ENCODE peak calls at places on chromosomes 4 and X, in seven cellular contexts. H is cardiac septum; N is AG20443; U is activated T-cell treated with anti-CD3 and anti-CD28 coated beads for 24 hours; J is CD4-positive, CD25-positive, alpha-beta regulatory T cell; T is KG1; S is heart right ventricle. M is an unnamed sample.

GRCh38 chr4:21034728-21035127 is 334.5 kb downstream of the PACRGL start:
- DNase-seq in T (no peak), J (no peak), H (no peak), S (no peak), N (no peak), U (no peak), M (no peak)

GRCh38 chr4:179130122-179130714 is 1688.0 kb upstream of the AGA start:
- DNase-seq in S (no peak), U (no peak), T (no peak), N (no peak), H (no peak), J (no peak), M (no peak)

GRCh38 chrX:39787999-39788398 is 309.8 kb downstream of the BCOR start:
- DNase-seq in H (no peak), J (no peak), S (no peak), U (no peak), T (no peak), N (no peak), M (no peak)

GRCh38 chr4:3829954-3830773 is 64.0 kb downstream of the ADRA2C start:
- DNase-seq in H (no peak), J (no peak), S (no peak), U (no peak), N (no peak), T (no peak), M (no peak)

GRCh38 chrX:73977542-73978169 is 326.3 kb upstream of the ZCCHC13 start:
- DNase-seq in N (no peak), U (no peak), J (peak), T (no peak), H (no peak), S (no peak), M (no peak)

GRCh38 chr4:2828758-2829181 is 14.9 kb upstream of the ADD1 start:
- DNase-seq in N (no peak), J (no peak), U (no peak), T (no peak), H (peak), S (no peak), M (peak)

GRCh38 chr4:124334119-124334518 is 378.4 kb downstream of the ANKRD50 start:
- DNase-seq in S (no peak), T (peak), N (peak), U (peak), J (no peak), H (no peak), M (no peak)

GRCh38 chr4:39613093-39613656 is 25.5 kb downstream of the SMIM14 start:
- DNase-seq in S (no peak), U (no peak), N (peak), H (no peak), T (no peak), J (no peak), M (no peak)

GRCh38 chr4:145132521-145133098 is 34.5 kb downstream of the ABCE1 start:
- DNase-seq in U (no peak), T (no peak), H (no peak), J (no peak), N (no peak), S (no peak), M (no peak)

GRCh38 chr4:94253036-94253435 is 45.4 kb downstream of the SMARCAD1 start:
- DNase-seq in H (no peak), J (no peak), U (no peak), N (no peak), S (no peak), T (no peak), M (no peak)

GRCh38 chrX:106791495-106791894 is 11.0 kb upstream of the TBC1D8B start:
- DNase-seq in T (no peak), H (no peak), U (no peak), S (no peak), J (no peak), N (no peak), M (no peak)

GRCh38 chr4:103645991-103646390 is 73.8 kb downstream of the TACR3 start:
- DNase-seq in J (no peak), S (no peak), T (no peak), N (no peak), H (no peak), U (no peak), M (no peak)

GRCh38 chr4:113921089-113921842 is 58.2 kb downstream of the ARSJ start:
- DNase-seq in N (no peak), U (no peak), J (no peak), H (no peak), S (no peak), T (no peak), M (no peak)

GRCh38 chrX:2708016-2708415 is 16.9 kb downstream of the CD99 start:
- DNase-seq in N (no peak), S (no peak), U (no peak), T (no peak), J (no peak), H (peak), M (no peak)

GRCh38 chrX:50579955-50580354 is 109.3 kb upstream of the DGKK start:
- DNase-seq in T (peak), J (peak), S (no peak), H (no peak), U (peak), N (peak), M (no peak)

GRCh38 chr4:71231073-71231752 is 107.6 kb upstream of the SLC4A4 start:
- DNase-seq in J (no peak), H (peak), S (peak), N (peak), U (no peak), T (no peak), M (peak)

GRCh38 chrX:136198010-136198409 is 50.7 kb downstream of the FHL1 start:
- DNase-seq in T (no peak), J (no peak), N (no peak), H (no peak), U (no peak), S (no peak), M (no peak)

GRCh38 chrX:70219938-70220764 is 14.3 kb upstream of the AWAT1 start:
- DNase-seq in S (no peak), J (no peak), U (no peak), H (no peak), T (no peak), N (peak), M (no peak)

GRCh38 chr4:54661686-54662085 is 3.9 kb downstream of the KIT start:
- DNase-seq in T (no peak), S (no peak), U (no peak), J (no peak), H (no peak), N (peak), M (no peak)

GRCh38 chr4:147340547-147341225 is 140.2 kb upstream of the EDNRA start:
- DNase-seq in T (no peak), U (no peak), N (no peak), H (no peak), S (no peak), J (no peak), M (no peak)

GRCh38 chr4:42713371-42713770 is 56.5 kb upstream of the ATP8A1 start:
- DNase-seq in T (no peak), U (no peak), N (no peak), S (no peak), J (no peak), H (no peak), M (no peak)

GRCh38 chr4:152591361-152591760 is 55.5 kb upstream of the FBXW7 start:
- DNase-seq in U (no peak), N (peak), T (no peak), S (peak), H (no peak), J (no peak), M (peak)

GRCh38 chr4:152257601-152258066 is 278.3 kb downstream of the FBXW7 start:
- DNase-seq in J (no peak), N (peak), S (no peak), T (no peak), H (no peak), U (no peak), M (no peak)

GRCh38 chr4:24583451-24584174 is 741 bp downstream of the DHX15 start:
- DNase-seq in N (peak), S (peak), U (peak), T (peak), J (peak), H (peak), M (peak)

GRCh38 chr4:85548116-85548515 is 73.2 kb downstream of the ARHGAP24 start:
- DNase-seq in T (no peak), J (no peak), H (no peak), S (no peak), U (no peak), N (no peak), M (no peak)

GRCh38 chr4:34108456-34108855 is 2135.9 kb downstream of the ARAP2 start:
- DNase-seq in T (no peak), N (no peak), H (no peak), S (no peak), J (no peak), U (no peak), M (no peak)

GRCh38 chrX:134365923-134366322 is 94.0 kb upstream of the HPRT1 start:
- DNase-seq in U (no peak), J (no peak), S (no peak), T (no peak), H (no peak), N (no peak), M (no peak)

GRCh38 chr4:176526704-176527103 is 206.9 kb downstream of the SPCS3 start:
- DNase-seq in S (no peak), U (no peak), J (no peak), N (no peak), T (no peak), H (no peak), M (no peak)

GRCh38 chr4:134426821-134427220 is 225.2 kb upstream of the PABPC4L start:
- DNase-seq in T (no peak), H (no peak), S (no peak), U (no peak), J (no peak), N (no peak), M (no peak)

GRCh38 chr4:172962564-172963353 is 205.9 kb upstream of the GALNT7 start:
- DNase-seq in J (no peak), H (no peak), S (no peak), N (no peak), T (no peak), U (no peak), M (no peak)

GRCh38 chrX:13066391-13066790 is 22.0 kb upstream of the FAM9C start:
- DNase-seq in J (no peak), U (no peak), T (no peak), S (no peak), N (no peak), H (no peak), M (no peak)

GRCh38 chrX:40291553-40291952 is 193.8 kb upstream of the BCOR start:
- DNase-seq in U (no peak), T (no peak), J (no peak), N (no peak), H (no peak), S (no peak), M (no peak)

GRCh38 chrX:25941087-25941486 is 197.1 kb upstream of the MAGEB18 start:
- DNase-seq in S (no peak), N (no peak), J (no peak), T (no peak), H (no peak), U (no peak), M (no peak)

GRCh38 chr4:8264106-8264505 is 5.4 kb upstream of the HTRA3 start:
- DNase-seq in J (no peak), U (no peak), S (no peak), H (no peak), T (no peak), N (no peak), M (no peak)

GRCh38 chr4:4185528-4185927 is 41.2 kb downstream of the OTOP1 start:
- DNase-seq in H (no peak), U (no peak), S (no peak), J (no peak), N (no peak), T (no peak), M (no peak)

GRCh38 chr4:109207060-109207459 is 95.4 kb downstream of the COL25A1 start:
- DNase-seq in H (no peak), U (no peak), S (no peak), N (peak), J (no peak), T (no peak), M (no peak)

M was measured in heart left ventricle.